ENCODE peak calls at places on chromosomes 13 and 19, in seven cellular contexts. One of them, this sample, is unnamed.

GRCh38 chr13:56755181-56755580 is 385.5 kb upstream of the PRR20A start:
- DNase-seq in ELR: no peak
- DNase-seq in PC-3: peak; percentile 4
- DNase-seq in left cardiac atrium: no peak
- DNase-seq in RPMI7951: no peak
- DNase-seq in HS-5: no peak
- DNase-seq in EL: no peak
- DNase-seq in this sample: no peak

GRCh38 chr13:109840201-109840892 is 54.0 kb upstream of the IRS2 start:
- DNase-seq in HS-5: peak; percentile 47
- DNase-seq in PC-3: peak; percentile 77
- DNase-seq in EL: peak; percentile 91
- DNase-seq in left cardiac atrium: no peak
- DNase-seq in ELR: peak; percentile 87
- DNase-seq in RPMI7951: peak; percentile 77
- DNase-seq in this sample: no peak

GRCh38 chr19:8069116-8069973 is 16.8 kb downstream of the CCL25 start:
- DNase-seq in PC-3: peak; percentile 72
- DNase-seq in EL: no peak
- DNase-seq in ELR: no peak
- DNase-seq in left cardiac atrium: no peak
- DNase-seq in RPMI7951: peak; percentile 60
- DNase-seq in HS-5: no peak
- DNase-seq in this sample: no peak

GRCh38 chr13:38348890-38349289 is 761 bp upstream of the UFM1 start:
- DNase-seq in ELR: peak; percentile 64
- DNase-seq in RPMI7951: peak; percentile 20
- DNase-seq in left cardiac atrium: no peak
- DNase-seq in PC-3: peak; percentile 30
- DNase-seq in HS-5: no peak
- DNase-seq in EL: peak; percentile 25
- DNase-seq in this sample: no peak

GRCh38 chr19:1081301-1082164 is 13.6 kb downstream of the POLR2E start:
- DNase-seq in HS-5: no peak
- DNase-seq in PC-3: no peak
- DNase-seq in RPMI7951: no peak
- DNase-seq in left cardiac atrium: no peak
- DNase-seq in ELR: no peak
- DNase-seq in EL: no peak
- DNase-seq in this sample: no peak

GRCh38 chr19:50030937-50031336 is 5.1 kb downstream of the ZNF473 start:
- DNase-seq in PC-3: no peak
- DNase-seq in left cardiac atrium: no peak
- DNase-seq in RPMI7951: no peak
- DNase-seq in EL: no peak
- DNase-seq in HS-5: no peak
- DNase-seq in ELR: no peak
- DNase-seq in this sample: no peak

GRCh38 chr13:28129911-28130693 is 8.2 kb upstream of the PAN3 start:
- DNase-seq in EL: no peak
- DNase-seq in PC-3: no peak
- DNase-seq in HS-5: no peak
- DNase-seq in left cardiac atrium: no peak
- DNase-seq in ELR: no peak
- DNase-seq in RPMI7951: no peak
- DNase-seq in this sample: no peak

GRCh38 chr13:32910530-32910929 is 105.7 kb upstream of the KL start:
- DNase-seq in EL: no peak
- DNase-seq in left cardiac atrium: no peak
- DNase-seq in ELR: peak; percentile 36
- DNase-seq in HS-5: no peak
- DNase-seq in PC-3: peak; percentile 53
- DNase-seq in RPMI7951: no peak
- DNase-seq in this sample: no peak

GRCh38 chr13:38758278-38758677 is 71.4 kb downstream of the FREM2 start:
- DNase-seq in ELR: no peak
- DNase-seq in left cardiac atrium: no peak
- DNase-seq in RPMI7951: no peak
- DNase-seq in PC-3: no peak
- DNase-seq in EL: no peak
- DNase-seq in HS-5: no peak
- DNase-seq in this sample: no peak

GRCh38 chr13:29676535-29676934 is 81.0 kb upstream of the SLC7A1 start:
- DNase-seq in PC-3: no peak
- DNase-seq in EL: peak; percentile 75
- DNase-seq in HS-5: peak; percentile 58
- DNase-seq in ELR: peak; percentile 72
- DNase-seq in RPMI7951: peak; percentile 51
- DNase-seq in left cardiac atrium: no peak
- DNase-seq in this sample: no peak

GRCh38 chr13:27924529-27925141 is 4.8 kb downstream of the PDX1 start:
- DNase-seq in RPMI7951: no peak
- DNase-seq in HS-5: no peak
- DNase-seq in left cardiac atrium: no peak
- DNase-seq in PC-3: no peak
- DNase-seq in ELR: no peak
- DNase-seq in EL: no peak
- DNase-seq in this sample: no peak

GRCh38 chr13:91347996-91348905 is 764 bp downstream of the MIR17HG start:
- DNase-seq in EL: peak; percentile 27
- DNase-seq in left cardiac atrium: peak; percentile 57
- DNase-seq in PC-3: no peak
- DNase-seq in HS-5: no peak
- DNase-seq in RPMI7951: peak; percentile 35
- DNase-seq in ELR: peak; percentile 57
- DNase-seq in this sample: peak; percentile 73

This sample was measured in memory B cell.